ENCODE peak calls at places on chromosomes 11 and 22, in five cellular contexts. One of them, this sample, is unnamed. For H3K27me3, the result is how much of the 10 kb centered on the place peaks cover.

GRCh38 chr11:106608677-106609076 is 409.6 kb downstream of the GUCY1A2 start:
- DNase-seq in K562: no peak
- DNase-seq in GM12878: no peak
- DNase-seq in HCT116: no peak
- DNase-seq in H1: no peak
- DNase-seq in this sample: no peak

GRCh38 chr22:20583471-20583922 is 76.1 kb downstream of the MED15 start:
- DNase-seq in HCT116: no peak
- DNase-seq in H1: peak
- DNase-seq in K562: peak
- DNase-seq in GM12878: no peak
- DNase-seq in this sample: no peak

GRCh38 chr22:27113211-27114030 is 456.0 kb downstream of the MIAT start:
- DNase-seq in K562: no peak
- DNase-seq in GM12878: no peak
- DNase-seq in HCT116: peak
- DNase-seq in H1: no peak
- DNase-seq in this sample: peak

GRCh38 chr22:21000987-21001600 is 824 bp downstream of the THAP7 start:
- DNase-seq in H1: no peak
- DNase-seq in HCT116: no peak
- DNase-seq in GM12878: no peak
- DNase-seq in K562: no peak
- DNase-seq in this sample: no peak

GRCh38 chr11:31956310-31956709 is 134.6 kb upstream of the RCN1 start:
- DNase-seq in HCT116: no peak
- DNase-seq in H1: no peak
- DNase-seq in GM12878: no peak
- DNase-seq in K562: no peak
- DNase-seq in this sample: no peak

GRCh38 chr22:46583571-46583970 is 36.6 kb upstream of the GRAMD4 start:
- DNase-seq in GM12878: no peak
- DNase-seq in H1: no peak
- DNase-seq in HCT116: no peak
- DNase-seq in K562: no peak
- DNase-seq in this sample: no peak

GRCh38 chr11:115759622-115760527 is 255.7 kb upstream of the CADM1 start:
- DNase-seq in GM12878: no peak
- DNase-seq in K562: no peak
- DNase-seq in H1: peak
- DNase-seq in HCT116: no peak
- DNase-seq in this sample: no peak

GRCh38 chr11:74679513-74679865 is 51.7 kb downstream of the CHRDL2 start:
- DNase-seq in H1: peak
- DNase-seq in HCT116: no peak
- DNase-seq in K562: no peak
- DNase-seq in GM12878: no peak
- DNase-seq in this sample: no peak

DNA sequence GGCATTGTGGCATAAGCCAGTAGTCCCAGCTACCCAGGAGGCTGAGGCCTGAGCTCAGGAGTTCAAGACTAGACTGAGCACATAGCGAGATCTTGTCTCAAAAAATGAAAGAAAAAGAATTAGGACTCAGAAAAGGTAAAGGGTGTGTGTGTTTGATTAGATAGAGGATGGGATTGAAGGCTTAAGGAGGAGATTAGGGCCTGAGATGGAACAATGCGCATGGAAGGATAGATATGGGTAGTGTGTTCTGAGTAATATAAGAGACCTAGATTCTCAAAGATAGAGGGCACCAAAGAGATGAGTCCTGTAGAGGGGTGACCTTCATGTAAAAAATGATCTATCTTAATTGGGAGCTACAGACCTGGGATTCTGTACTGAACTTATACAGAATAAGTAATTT is 17.3 kb upstream of the RAB30 start:
- DNase-seq in H1: no peak
- DNase-seq in K562: peak
- DNase-seq in GM12878: no peak
- DNase-seq in HCT116: no peak
- DNase-seq in this sample: peak
- TF ChIP-seq CTCF in H1: no peak
- TF ChIP-seq CTCF in K562: no peak
- TF ChIP-seq CTCF in GM12878: no peak
- TF ChIP-seq CTCF in HCT116: no peak
- TF ChIP-seq CTCF in this sample: peak

GRCh38 chr11:96755752-96756151 is 365.9 kb downstream of the JRKL start:
- DNase-seq in H1: no peak
- DNase-seq in GM12878: no peak
- DNase-seq in K562: no peak
- DNase-seq in HCT116: no peak
- DNase-seq in this sample: no peak
- H3K27me3 ChIP-seq in H1: under half
- H3K27me3 ChIP-seq in GM12878: under half
- H3K27me3 ChIP-seq in K562: under half
- H3K27me3 ChIP-seq in HCT116: under half
- H3K27me3 ChIP-seq in this sample: under half

DNA sequence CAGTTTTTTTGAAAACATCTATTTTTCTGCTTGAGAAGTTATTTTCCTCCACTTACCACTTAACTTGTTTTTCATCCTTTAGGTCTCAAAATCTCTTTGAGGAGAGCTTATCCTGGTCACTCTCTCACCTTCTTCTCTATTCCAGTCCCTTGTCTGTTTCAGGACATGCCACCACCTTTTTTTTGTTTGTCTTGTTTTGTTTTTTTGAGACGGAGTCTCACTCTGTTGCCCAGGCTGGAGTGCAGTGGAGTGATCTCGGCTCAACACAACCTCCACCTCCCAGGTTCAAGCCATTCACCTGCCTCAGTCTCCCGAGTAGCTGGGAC is 4.6 kb upstream of the BCL2L13 start:
- DNase-seq in GM12878: no peak
- DNase-seq in HCT116: no peak
- DNase-seq in K562: no peak
- DNase-seq in H1: no peak
- DNase-seq in this sample: no peak
- TF ChIP-seq ATF3 in GM12878: no peak
- TF ChIP-seq ATF3 in HCT116: no peak
- TF ChIP-seq ATF3 in K562: no peak
- TF ChIP-seq ATF3 in H1: no peak
- TF ChIP-seq ATF3 in this sample: no peak

DNA sequence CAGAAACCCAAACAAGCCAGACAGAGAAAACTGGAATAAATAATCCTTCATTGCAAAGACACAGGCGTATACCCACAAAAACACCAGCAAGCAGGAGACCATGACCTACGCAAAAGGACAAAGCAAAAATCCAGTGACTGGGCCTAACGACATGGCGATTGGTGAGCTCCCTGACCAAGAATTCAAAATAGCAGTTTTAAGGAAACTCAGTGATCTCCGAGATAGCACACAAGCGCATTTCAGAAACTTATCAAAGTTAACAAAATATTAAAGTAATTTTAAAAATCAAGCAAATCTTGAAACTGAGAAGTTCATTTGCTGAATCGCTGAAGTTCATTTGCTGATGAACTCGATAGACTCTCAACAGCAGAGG is 27.6 kb downstream of the DBX1 start:
- DNase-seq in GM12878: no peak
- DNase-seq in K562: no peak
- DNase-seq in H1: no peak
- DNase-seq in HCT116: no peak
- DNase-seq in this sample: no peak
- TF ChIP-seq CTCF in GM12878: no peak
- TF ChIP-seq CTCF in K562: no peak
- TF ChIP-seq CTCF in H1: no peak
- TF ChIP-seq CTCF in HCT116: no peak
- TF ChIP-seq CTCF in this sample: no peak

GRCh38 chr11:44860967-44861828 is 89.5 kb downstream of the TP53I11 start:
- DNase-seq in GM12878: no peak
- DNase-seq in H1: no peak
- DNase-seq in K562: no peak
- DNase-seq in HCT116: no peak
- DNase-seq in this sample: no peak

GRCh38 chr11:44862546-44863101 is 88.1 kb downstream of the TP53I11 start:
- DNase-seq in K562: no peak
- DNase-seq in HCT116: no peak
- DNase-seq in GM12878: no peak
- DNase-seq in H1: no peak
- DNase-seq in this sample: no peak

GRCh38 chr11:44860346-44860745 is 90.3 kb downstream of the TP53I11 start:
- DNase-seq in HCT116: no peak
- DNase-seq in GM12878: no peak
- DNase-seq in K562: no peak
- DNase-seq in H1: no peak
- DNase-seq in this sample: no peak

GRCh38 chr11:44863231-44863630 is 87.5 kb downstream of the TP53I11 start:
- DNase-seq in GM12878: no peak
- DNase-seq in HCT116: no peak
- DNase-seq in K562: no peak
- DNase-seq in H1: no peak
- DNase-seq in this sample: no peak

GRCh38 chr11:44861829-44862545 is 88.7 kb downstream of the TP53I11 start:
- DNase-seq in K562: peak
- DNase-seq in HCT116: peak
- DNase-seq in GM12878: peak
- DNase-seq in H1: no peak
- DNase-seq in this sample: peak
- H3K27me3 ChIP-seq in K562: under half
- H3K27me3 ChIP-seq in HCT116: under half
- H3K27me3 ChIP-seq in GM12878: under half
- H3K27me3 ChIP-seq in H1: under half
- H3K27me3 ChIP-seq in this sample: under half

DNA sequence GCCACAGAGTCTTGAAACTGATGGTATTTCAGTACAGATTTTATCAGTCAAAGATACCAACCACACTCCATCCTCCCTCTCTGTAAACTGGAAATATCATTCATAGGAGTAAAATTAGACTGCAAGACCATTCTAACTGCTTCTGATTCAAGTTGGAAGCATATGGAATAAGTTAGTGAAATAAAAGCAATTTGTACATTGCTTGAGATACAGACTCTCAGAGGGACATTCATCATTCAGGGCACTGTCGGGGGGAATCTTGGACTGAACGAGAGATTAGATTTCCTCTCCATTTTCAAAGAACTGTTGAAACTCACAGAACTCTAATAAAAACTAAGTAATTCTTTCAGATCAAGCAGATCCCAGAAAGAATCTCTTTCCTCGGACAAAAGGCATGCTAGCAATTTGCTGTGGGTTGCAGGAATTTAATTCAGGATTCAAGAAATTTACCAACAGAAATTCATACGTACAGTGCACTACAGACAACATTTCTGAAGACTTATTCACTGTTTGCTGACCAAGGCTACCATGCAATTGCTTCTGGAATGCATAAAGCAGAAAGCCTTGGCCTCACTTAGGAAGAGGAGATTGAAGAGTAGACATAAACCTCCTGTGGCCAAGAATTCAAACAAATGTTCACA is 34.1 kb downstream of the PAMR1 start:
- DNase-seq in K562: no peak
- DNase-seq in H1: no peak
- DNase-seq in HCT116: no peak
- DNase-seq in GM12878: no peak
- DNase-seq in this sample: no peak
- TF ChIP-seq ATF3 in K562: no peak
- TF ChIP-seq ATF3 in H1: no peak
- TF ChIP-seq ATF3 in HCT116: no peak
- TF ChIP-seq ATF3 in GM12878: no peak
- TF ChIP-seq ATF3 in this sample: no peak

GRCh38 chr11:126358763-126359160 is 3.3 kb downstream of the ST3GAL4 start:
- DNase-seq in GM12878: no peak
- DNase-seq in HCT116: no peak
- DNase-seq in K562: no peak
- DNase-seq in H1: peak
- DNase-seq in this sample: no peak

GRCh38 chr11:126361400-126361799 is 5.9 kb downstream of the ST3GAL4 start:
- DNase-seq in K562: no peak
- DNase-seq in HCT116: no peak
- DNase-seq in GM12878: no peak
- DNase-seq in H1: no peak
- DNase-seq in this sample: no peak

GRCh38 chr11:126360049-126360446 is 4.6 kb downstream of the ST3GAL4 start:
- DNase-seq in H1: no peak
- DNase-seq in HCT116: no peak
- DNase-seq in K562: no peak
- DNase-seq in GM12878: no peak
- DNase-seq in this sample: no peak

GRCh38 chr11:126357969-126358762 is 2.7 kb downstream of the ST3GAL4 start:
- DNase-seq in K562: no peak
- DNase-seq in H1: no peak
- DNase-seq in HCT116: no peak
- DNase-seq in GM12878: no peak
- DNase-seq in this sample: peak

GRCh38 chr11:126359431-126360048 is 4.1 kb downstream of the ST3GAL4 start:
- DNase-seq in HCT116: no peak
- DNase-seq in H1: no peak
- DNase-seq in K562: no peak
- DNase-seq in GM12878: no peak
- DNase-seq in this sample: no peak
- TF ChIP-seq CTCF in HCT116: no peak
- TF ChIP-seq CTCF in H1: no peak
- TF ChIP-seq CTCF in K562: peak
- TF ChIP-seq CTCF in GM12878: no peak
- TF ChIP-seq CTCF in this sample: no peak

DNA sequence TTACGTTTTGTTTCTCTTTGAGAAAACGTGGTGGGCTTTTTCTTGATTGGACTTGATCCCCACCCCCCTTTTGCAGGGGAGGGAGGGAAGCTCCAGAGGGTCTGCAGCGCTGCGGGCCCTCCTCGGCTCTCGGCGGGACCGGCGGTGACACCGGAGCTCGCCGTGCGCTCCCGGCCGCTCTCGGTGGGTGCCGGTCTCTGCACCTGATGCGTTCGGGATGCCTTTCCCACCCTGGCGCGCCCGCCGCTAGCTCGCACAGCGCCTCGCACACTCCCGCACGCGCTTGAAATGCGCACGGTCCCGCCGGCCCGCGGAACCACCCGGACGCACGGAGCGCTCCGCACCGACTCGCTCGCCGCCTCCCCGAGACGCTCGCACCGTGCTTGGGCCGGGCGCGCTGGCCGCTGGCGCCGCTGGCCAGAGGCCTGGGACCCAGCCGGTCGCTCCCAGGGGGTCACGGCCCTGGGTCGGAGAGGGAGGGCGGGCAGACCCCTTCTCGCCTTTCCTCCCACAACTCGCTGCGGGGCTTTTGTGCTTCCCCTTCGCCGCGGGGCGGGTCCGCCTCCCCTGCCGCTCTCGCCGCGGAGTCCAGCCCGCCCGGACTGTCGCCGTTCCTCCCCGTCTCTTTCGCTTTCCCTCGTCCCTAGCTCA is 1.0 kb downstream of the ZBTB16 start:
- DNase-seq in K562: no peak
- DNase-seq in H1: peak
- DNase-seq in HCT116: no peak
- DNase-seq in GM12878: no peak
- DNase-seq in this sample: no peak
- H3K27me3 ChIP-seq in K562: half or more
- H3K27me3 ChIP-seq in H1: half or more
- H3K27me3 ChIP-seq in HCT116: under half
- H3K27me3 ChIP-seq in GM12878: under half
- H3K27me3 ChIP-seq in this sample: half or more